ENCODE peak calls at places on chromosomes 13 and 19, in ten cellular contexts. Y is CD4-positive, CD25-positive, alpha-beta regulatory T cell; T is astrocyte of the spinal cord; G is lower lobe of right lung; A is CD4-positive, alpha-beta memory T cell; E is pancreas; Z is cardiac fibroblast; D is lower leg skin; L is neuronal stem cell; F is K562. V is an unnamed sample.

GRCh38 chr19:9709305-9709704 is 34.4 kb upstream of the ZNF562 start:
- DNase-seq in A (no peak), F (no peak), D (peak; percentile 18), G (no peak), T (no peak), E (no peak), Y (no peak), L (no peak), Z (no peak), V (no peak)

GRCh38 chr13:96011291-96011875 is 41.8 kb downstream of the UGGT2 start:
- DNase-seq in F (no peak), L (no peak), Y (no peak), G (no peak), T (no peak), E (no peak), Z (no peak), A (no peak), D (no peak), V (no peak)

GRCh38 chr19:11798391-11799296 is at the start of gene ZNF491:
- DNase-seq in Z (peak; percentile 85), G (peak; percentile 96), L (peak; percentile 93), A (peak; percentile 76), E (peak; percentile 97), D (peak; percentile 89), F (peak; percentile 79), Y (peak; percentile 74), T (peak; percentile 88), V (peak; percentile 93)

GRCh38 chr19:55493052-55493649 is 4.9 kb downstream of the SSC5D start:
- DNase-seq in T (no peak), G (no peak), D (no peak), Y (no peak), A (no peak), E (peak; percentile 46), Z (peak; percentile 62), F (no peak), L (no peak), V (no peak)

GRCh38 chr13:19838726-19839342 is 24.6 kb downstream of the ZMYM5 start:
- DNase-seq in L (no peak), G (no peak), E (no peak), D (no peak), Z (peak; percentile 69), A (no peak), Y (no peak), F (no peak), T (peak; percentile 78), V (peak; percentile 92)

GRCh38 chr19:49473868-49474544 is at the start of gene FLT3LG:
- DNase-seq in Z (peak; percentile 81), G (peak; percentile 86), D (no peak), F (peak; percentile 87), T (peak; percentile 70), A (peak; percentile 96), Y (peak; percentile 95), L (no peak), E (peak; percentile 78), V (peak; percentile 76)

GRCh38 chr13:19601749-19602725 is 31.4 kb upstream of the MPHOSPH8 start:
- DNase-seq in D (no peak), Y (peak; percentile 6), Z (peak; percentile 54), L (peak; percentile 40), A (no peak), T (peak; percentile 40), F (peak; percentile 42), G (peak; percentile 61), E (peak; percentile 84), V (peak; percentile 41)

GRCh38 chr13:24276310-24276709 is 33.1 kb upstream of the C1QTNF9 start:
- DNase-seq in A (peak; percentile 59), D (no peak), Y (peak; percentile 42), F (no peak), L (no peak), Z (no peak), E (no peak), G (no peak), T (no peak), V (no peak)

GRCh38 chr13:50866817-50867640 is 23.5 kb upstream of the DLEU7 start:
- DNase-seq in F (no peak), L (no peak), T (peak; percentile 5), Z (no peak), G (no peak), D (no peak), E (no peak), A (no peak), Y (no peak), V (no peak)

GRCh38 chr13:23986619-23987018 is 89.3 kb upstream of the C1QTNF9B start:
- DNase-seq in G (no peak), T (peak; percentile 53), L (no peak), Z (peak; percentile 79), F (no peak), A (no peak), Y (no peak), E (no peak), D (no peak), V (peak; percentile 98)

GRCh38 chr13:78660130-78660857 is 1.3 kb upstream of the OBI1 start:
- DNase-seq in D (no peak), G (no peak), E (no peak), Y (peak; percentile 11), T (no peak), F (no peak), A (peak; percentile 12), L (no peak), Z (no peak), V (peak; percentile 22)

GRCh38 chr19:49894879-49895565 is 1.7 kb downstream of the IL4I1 start:
- DNase-seq in A (peak; percentile 26), L (no peak), D (no peak), Z (no peak), T (no peak), G (no peak), E (no peak), F (no peak), Y (no peak), V (no peak)

GRCh38 chr19:31264379-31264778 is 84.9 kb downstream of the TSHZ3 start:
- DNase-seq in F (no peak), D (no peak), E (no peak), T (no peak), L (no peak), A (no peak), G (no peak), Z (no peak), Y (no peak), V (no peak)

GRCh38 chr19:37933965-37934364 is 27.0 kb downstream of the SIPA1L3 start:
- DNase-seq in Z (peak; percentile 83), G (no peak), Y (no peak), F (no peak), L (no peak), E (no peak), A (no peak), D (no peak), T (peak; percentile 34), V (peak; percentile 72)

GRCh38 chr13:99132295-99132835 is 68.3 kb upstream of the UBAC2 start:
- DNase-seq in T (no peak), F (no peak), Y (no peak), L (no peak), Z (no peak), A (no peak), G (no peak), E (no peak), D (no peak), V (no peak)
- H3K4me3 ChIP-seq in T (no peak overlapping the region), F (no peak overlapping the region), Y (no peak overlapping the region), L (no peak overlapping the region), Z (no peak overlapping the region), A (no peak overlapping the region), G (no peak overlapping the region), E (no peak overlapping the region), D (no peak overlapping the region), V (no peak overlapping the region)

DNA sequence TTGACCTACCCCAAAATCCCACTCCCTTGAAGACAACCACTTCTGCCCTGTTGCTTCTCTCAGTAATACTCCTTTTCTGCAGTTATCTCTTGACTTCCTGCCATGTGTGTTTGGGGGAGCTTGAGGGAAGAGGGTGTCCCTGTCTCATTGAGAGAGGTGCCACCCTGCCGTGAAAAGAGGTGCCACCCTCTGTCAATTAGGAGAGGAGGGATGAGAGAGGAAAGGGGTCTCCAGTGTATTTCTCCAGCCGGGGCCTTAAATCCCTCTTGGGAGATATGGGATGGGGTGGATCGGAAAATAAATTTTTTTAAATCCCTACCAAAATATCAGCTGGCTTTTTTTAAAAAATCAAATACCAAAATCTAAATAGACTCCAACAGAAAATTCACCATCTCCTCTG is 16.5 kb downstream of the PLD3 start:
- DNase-seq in G (no peak), T (no peak), A (no peak), D (no peak), L (no peak), F (no peak), Z (no peak), E (no peak), Y (no peak), V (no peak)
- H3K4me3 ChIP-seq in G (peak overlapping the region; percentile 49), T (no peak overlapping the region), A (no peak overlapping the region), D (no peak overlapping the region), L (peak overlapping the region; percentile 73), F (peak overlapping the region; percentile 43), Z (no peak overlapping the region), E (no peak overlapping the region), Y (no peak overlapping the region), V (peak overlapping the region; percentile 66)

GRCh38 chr19:5978606-5979552 is 939 bp upstream of the RANBP3 start:
- DNase-seq in Z (no peak), L (no peak), F (peak; percentile 46), A (no peak), T (no peak), E (no peak), G (no peak), Y (no peak), D (no peak), V (no peak)

GRCh38 chr19:5977222-5977784 is 637 bp downstream of the RANBP3 start:
- DNase-seq in D (no peak), A (no peak), L (no peak), T (no peak), F (peak; percentile 24), E (no peak), G (no peak), Y (no peak), Z (no peak), V (no peak)

GRCh38 chr19:5975388-5975728 is 2.6 kb downstream of the RANBP3 start:
- DNase-seq in Y (no peak), T (no peak), Z (no peak), D (no peak), G (no peak), F (no peak), E (no peak), A (no peak), L (no peak), V (no peak)

GRCh38 chr19:5976768-5977167 is 1.2 kb downstream of the RANBP3 start:
- DNase-seq in Z (no peak), Y (no peak), E (no peak), T (no peak), L (no peak), A (no peak), F (no peak), G (no peak), D (no peak), V (no peak)

GRCh38 chr19:5977785-5978605 is at the start of gene RANBP3:
- DNase-seq in E (peak; percentile 100), Y (peak; percentile 98), G (peak; percentile 100), F (peak; percentile 99), L (peak; percentile 100), T (peak; percentile 99), Z (peak; percentile 100), D (peak; percentile 96), A (peak; percentile 99), V (peak; percentile 100)
- H3K4me3 ChIP-seq in E (peak within 1 kb of the TSS; percentile 98), Y (peak within 1 kb of the TSS; percentile 94), G (peak within 1 kb of the TSS; percentile 97), F (peak within 1 kb of the TSS; percentile 92), L (peak within 1 kb of the TSS; percentile 93), T (peak within 1 kb of the TSS; percentile 91), Z (peak within 1 kb of the TSS; percentile 96), D (peak within 1 kb of the TSS; percentile 94), A (peak within 1 kb of the TSS; percentile 81), V (peak within 1 kb of the TSS; percentile 92)

DNA sequence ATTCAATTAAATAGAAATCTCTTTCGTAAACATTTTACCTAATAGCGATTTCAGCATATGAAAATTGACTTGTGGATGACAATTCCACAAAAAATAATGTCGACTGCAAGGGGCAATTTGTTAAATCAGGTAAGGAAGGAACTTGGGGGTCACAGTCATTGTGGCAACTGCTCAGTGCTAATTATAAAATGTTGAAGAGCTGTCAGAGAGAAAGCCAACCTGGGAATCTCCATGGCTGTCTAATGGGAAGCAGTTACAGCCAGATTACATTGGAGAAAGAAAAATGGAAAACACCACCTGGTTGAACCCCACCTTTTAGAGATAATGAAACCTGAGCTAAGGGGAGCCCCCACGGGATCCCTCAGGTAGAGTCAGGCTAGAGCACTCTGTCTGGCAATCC is 373.9 kb downstream of the FOXO1 start:
- DNase-seq in A (no peak), Y (no peak), F (no peak), Z (no peak), D (no peak), G (no peak), L (no peak), T (no peak), E (no peak), V (no peak)
- H3K4me3 ChIP-seq in A (no peak overlapping the region), Y (no peak overlapping the region), F (no peak overlapping the region), Z (no peak overlapping the region), D (no peak overlapping the region), G (no peak overlapping the region), L (no peak overlapping the region), T (no peak overlapping the region), E (no peak overlapping the region), V (no peak overlapping the region)